ENCODE peak calls at places on chromosomes 2 and 18, in nine cellular contexts. U is neural progenitor cell; Y is HEK293T; Z is activated CD8-positive, alpha-beta T cell treated with anti-CD3 and anti-CD28 coated beads for 36 hours; E is T-helper 2 cell; C is A549; I is mammary epithelial cell; H is GM19239; F is iPS DF 19.7. X is an unnamed sample.

GRCh38 chr2:12543452-12544220 is 173.1 kb upstream of the TRIB2 start:
- DNase-seq in U (no peak), Y (no peak), Z (no peak), E (no peak), C (no peak), I (no peak), H (no peak), F (no peak), X (peak)

GRCh38 chr2:99988567-99988966 is 153.8 kb downstream of the AFF3 start:
- DNase-seq in U (no peak), Y (no peak), Z (no peak), E (no peak), C (no peak), I (no peak), H (no peak), F (no peak), X (peak)

GRCh38 chr18:44733754-44734465 is 53.2 kb downstream of the SETBP1 start:
- DNase-seq in U (no peak), Y (no peak), Z (no peak), E (no peak), C (no peak), I (peak), H (no peak), F (no peak), X (no peak)

GRCh38 chr2:52264488-52264887 is 1232.6 kb upstream of the NRXN1 start:
- DNase-seq in U (peak), Y (no peak), Z (no peak), E (no peak), C (no peak), I (no peak), H (no peak), F (peak), X (peak)

GRCh38 chr2:130241041-130241707 is 42.9 kb upstream of the TUBA3E start:
- DNase-seq in U (no peak), Y (no peak), Z (no peak), E (no peak), C (peak), I (peak), H (no peak), F (no peak), X (no peak)

GRCh38 chr18:45945669-45946068 is 21.5 kb downstream of the EPG5 start:
- DNase-seq in U (no peak), Y (no peak), Z (no peak), E (no peak), C (no peak), I (no peak), H (no peak), F (no peak), X (no peak)

GRCh38 chr18:43180814-43181213 is 65.3 kb upstream of the RIT2 start:
- DNase-seq in U (no peak), Y (no peak), Z (no peak), E (no peak), C (no peak), I (no peak), H (no peak), F (no peak), X (no peak)

GRCh38 chr18:10353791-10354190 is 100.6 kb upstream of the APCDD1 start:
- DNase-seq in U (no peak), Y (no peak), Z (no peak), E (no peak), C (no peak), I (peak), H (no peak), F (no peak), X (no peak)

GRCh38 chr2:135875491-135876065 is 665 bp downstream of the MCM6 start:
- DNase-seq in U (peak), Y (peak), Z (peak), E (peak), C (peak), I (peak), H (peak), F (no peak), X (peak)

GRCh38 chr2:60484080-60484737 is 69.2 kb downstream of the BCL11A start:
- DNase-seq in U (peak), Y (no peak), Z (no peak), E (no peak), C (no peak), I (no peak), H (no peak), F (peak), X (peak)

GRCh38 chr2:105371810-105372209 is 27.0 kb downstream of the FHL2 start:
- DNase-seq in U (peak), Y (no peak), Z (no peak), E (no peak), C (no peak), I (no peak), H (no peak), F (no peak), X (no peak)

GRCh38 chr2:40606862-40607261 is 155.0 kb upstream of the SLC8A1 start:
- DNase-seq in U (no peak), Y (no peak), Z (no peak), E (no peak), C (no peak), I (no peak), H (no peak), F (no peak), X (no peak)

GRCh38 chr2:169891593-169892298 is 64.5 kb downstream of the UBR3 start:
- DNase-seq in U (no peak), Y (no peak), Z (no peak), E (no peak), C (peak), I (peak), H (no peak), F (no peak), X (no peak)

GRCh38 chr18:75406491-75407445 is 20.7 kb downstream of the SMIM21 start:
- DNase-seq in U (peak), Y (no peak), Z (no peak), E (no peak), C (no peak), I (no peak), H (no peak), F (no peak), X (no peak)

GRCh38 chr18:69969491-69969890 is 21.8 kb upstream of the CD226 start:
- DNase-seq in U (no peak), Y (no peak), Z (no peak), E (no peak), C (no peak), I (no peak), H (no peak), F (no peak), X (no peak)

GRCh38 chr2:215594766-215595165 is 158.9 kb upstream of the FN1 start:
- DNase-seq in U (no peak), Y (no peak), Z (no peak), E (no peak), C (no peak), I (peak), H (no peak), F (no peak), X (no peak)

GRCh38 chr2:172455121-172455515 is 27.7 kb downstream of the ITGA6 start:
- DNase-seq in U (no peak), Y (no peak), Z (peak), E (no peak), C (no peak), I (no peak), H (no peak), F (no peak), X (peak)

GRCh38 chr2:233712596-233713261 is at the start of gene UGT1A5:
- DNase-seq in U (no peak), Y (no peak), Z (no peak), E (no peak), C (no peak), I (no peak), H (no peak), F (no peak), X (no peak)

GRCh38 chr2:226060228-226060627 is 660.7 kb downstream of the NYAP2 start:
- DNase-seq in U (no peak), Y (no peak), Z (no peak), E (no peak), C (no peak), I (no peak), H (no peak), F (no peak), X (no peak)

GRCh38 chr18:55380574-55380973 is 207.4 kb downstream of the TCF4 start:
- DNase-seq in U (no peak), Y (no peak), Z (no peak), E (no peak), C (no peak), I (no peak), H (no peak), F (no peak), X (no peak)

GRCh38 chr2:174121178-174121577 is 127.2 kb downstream of the OLA1 start:
- DNase-seq in U (no peak), Y (no peak), Z (no peak), E (no peak), C (no peak), I (peak), H (no peak), F (no peak), X (no peak)

GRCh38 chr18:36075862-36076587 is 8.7 kb upstream of the RPRD1A start:
- DNase-seq in U (no peak), Y (no peak), Z (no peak), E (no peak), C (no peak), I (peak), H (no peak), F (no peak), X (peak)

GRCh38 chr2:96951125-96951654 is 35.2 kb downstream of the FAM178B start:
- DNase-seq in U (peak), Y (peak), Z (peak), E (peak), C (peak), I (peak), H (peak), F (peak), X (peak)

GRCh38 chr2:74206180-74206688 is 7.8 kb downstream of the MTHFD2 start:
- DNase-seq in U (no peak), Y (no peak), Z (peak), E (no peak), C (no peak), I (no peak), H (no peak), F (no peak), X (no peak)

GRCh38 chr2:66814916-66815315 is 380.0 kb downstream of the MEIS1 start:
- DNase-seq in U (no peak), Y (no peak), Z (no peak), E (no peak), C (no peak), I (no peak), H (no peak), F (no peak), X (no peak)

GRCh38 chr2:10120938-10121574 is 1.5 kb upstream of the RRM2 start:
- DNase-seq in U (no peak), Y (no peak), Z (no peak), E (no peak), C (no peak), I (peak), H (no peak), F (no peak), X (peak)

GRCh38 chr2:67290451-67290991 is 106.6 kb upstream of the ETAA1 start:
- DNase-seq in U (no peak), Y (no peak), Z (no peak), E (no peak), C (no peak), I (peak), H (no peak), F (no peak), X (no peak)

GRCh38 chr18:58788470-58788869 is 76.2 kb upstream of the ZNF532 start:
- DNase-seq in U (no peak), Y (no peak), Z (no peak), E (no peak), C (no peak), I (peak), H (no peak), F (no peak), X (no peak)

GRCh38 chr18:6747646-6748045 is 18.1 kb downstream of the ARHGAP28 start:
- DNase-seq in U (no peak), Y (no peak), Z (no peak), E (no peak), C (no peak), I (peak), H (no peak), F (no peak), X (no peak)

GRCh38 chr2:18169121-18169786 is 290.8 kb downstream of the KCNS3 start:
- DNase-seq in U (no peak), Y (no peak), Z (no peak), E (no peak), C (no peak), I (no peak), H (no peak), F (no peak), X (no peak)

GRCh38 chr18:48636436-48636835 is 97.6 kb downstream of the CTIF start:
- DNase-seq in U (no peak), Y (no peak), Z (no peak), E (no peak), C (no peak), I (no peak), H (no peak), F (no peak), X (peak)

GRCh38 chr2:200578778-200579177 is 7.0 kb upstream of the AOX1 start:
- DNase-seq in U (no peak), Y (no peak), Z (peak), E (no peak), C (no peak), I (peak), H (no peak), F (no peak), X (peak)

X was measured in left kidney.